ENCODE peak calls at places on chromosome 6, in four cellular contexts. One of them, this sample, is unnamed. For H3K4me1, the result is how much of the 10 kb centered on the place peaks cover.

GRCh38 chr6:154848580-154848979 is 115.4 kb downstream of the SCAF8 start:
- DNase-seq in right cardiac atrium: no peak
- DNase-seq in endodermal cell: no peak
- DNase-seq in aorta: no peak
- DNase-seq in this sample: no peak

GRCh38 chr6:63764318-63764916 is 128.8 kb downstream of the PHF3 start:
- DNase-seq in right cardiac atrium: no peak
- DNase-seq in endodermal cell: no peak
- DNase-seq in aorta: no peak
- DNase-seq in this sample: no peak

GRCh38 chr6:82364087-82365010 is 732 bp downstream of the TPBG start:
- DNase-seq in right cardiac atrium: peak
- DNase-seq in endodermal cell: peak
- DNase-seq in aorta: peak
- DNase-seq in this sample: peak

GRCh38 chr6:152673233-152673632 is 24.5 kb upstream of the MYCT1 start:
- DNase-seq in right cardiac atrium: no peak
- DNase-seq in endodermal cell: no peak
- DNase-seq in aorta: no peak
- DNase-seq in this sample: no peak

GRCh38 chr6:53691667-53692133 is 26.1 kb upstream of the KLHL31 start:
- DNase-seq in right cardiac atrium: no peak
- DNase-seq in endodermal cell: no peak
- DNase-seq in aorta: no peak
- DNase-seq in this sample: no peak

GRCh38 chr6:164690241-164690640 is 619.2 kb downstream of the C6orf118 start:
- DNase-seq in right cardiac atrium: no peak
- DNase-seq in endodermal cell: no peak
- DNase-seq in aorta: no peak
- DNase-seq in this sample: no peak

GRCh38 chr6:113742342-113742741 is 114.8 kb upstream of the MARCKS start:
- DNase-seq in right cardiac atrium: no peak
- DNase-seq in endodermal cell: no peak
- DNase-seq in aorta: no peak
- DNase-seq in this sample: no peak

GRCh38 chr6:24936641-24937317 is 1.0 kb upstream of the RIPOR2 start:
- DNase-seq in right cardiac atrium: no peak
- DNase-seq in endodermal cell: no peak
- DNase-seq in aorta: no peak
- DNase-seq in this sample: no peak

GRCh38 chr6:101926149-101926925 is 532.8 kb downstream of the GRIK2 start:
- DNase-seq in right cardiac atrium: no peak
- DNase-seq in endodermal cell: no peak
- DNase-seq in aorta: no peak
- DNase-seq in this sample: no peak

GRCh38 chr6:36117639-36118549 is 12.4 kb upstream of the MAPK13 start:
- DNase-seq in right cardiac atrium: no peak
- DNase-seq in endodermal cell: no peak
- DNase-seq in aorta: no peak
- DNase-seq in this sample: no peak
- H3K4me1 ChIP-seq in right cardiac atrium: under half
- H3K4me1 ChIP-seq in endodermal cell: under half
- H3K4me1 ChIP-seq in aorta: under half
- H3K4me1 ChIP-seq in this sample: under half

DNA sequence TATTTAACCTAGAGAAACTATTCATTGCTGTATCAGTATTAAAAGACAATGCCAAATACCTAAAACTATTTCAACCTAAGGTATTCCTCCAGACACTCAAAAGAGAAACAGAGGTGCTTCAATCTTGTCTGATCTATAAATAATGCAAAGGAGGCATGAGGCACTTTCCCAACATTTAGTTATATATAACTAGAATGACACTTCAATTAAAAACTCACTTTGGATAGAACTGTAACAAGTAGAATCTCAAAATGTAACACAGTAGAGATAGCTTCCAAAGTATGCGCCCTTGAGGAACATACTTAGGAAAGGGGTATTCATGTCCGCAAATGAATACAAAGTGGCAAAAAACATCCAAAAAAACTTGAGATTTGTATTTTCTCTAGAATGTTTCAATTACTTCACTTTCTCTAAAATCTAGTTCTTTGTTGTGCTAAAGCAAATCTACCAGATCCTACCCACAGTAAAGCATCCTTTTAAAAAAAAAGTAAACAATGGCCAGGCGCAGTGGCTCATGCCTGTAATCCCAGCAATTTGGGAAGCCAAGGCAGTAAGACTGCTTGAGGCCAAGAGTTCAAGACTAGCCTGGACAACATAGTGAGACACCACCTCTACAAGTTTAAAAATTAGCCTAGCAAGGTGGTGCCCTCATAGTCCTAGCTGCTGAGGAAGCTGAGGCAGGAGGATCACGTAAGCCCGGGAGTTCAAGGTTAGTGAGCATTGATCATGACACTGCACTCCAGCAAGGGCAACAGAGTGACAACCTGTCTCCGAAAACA is 10.3 kb downstream of the SYNCRIP start:
- DNase-seq in right cardiac atrium: no peak
- DNase-seq in endodermal cell: no peak
- DNase-seq in aorta: no peak
- DNase-seq in this sample: no peak
- H3K4me1 ChIP-seq in right cardiac atrium: under half
- H3K4me1 ChIP-seq in endodermal cell: under half
- H3K4me1 ChIP-seq in aorta: under half
- H3K4me1 ChIP-seq in this sample: under half

GRCh38 chr6:136318676-136319075 is 29.0 kb upstream of the BCLAF1 start:
- DNase-seq in right cardiac atrium: no peak
- DNase-seq in endodermal cell: no peak
- DNase-seq in aorta: no peak
- DNase-seq in this sample: no peak

GRCh38 chr6:136319732-136320131 is 30.1 kb upstream of the BCLAF1 start:
- DNase-seq in right cardiac atrium: no peak
- DNase-seq in endodermal cell: no peak
- DNase-seq in aorta: no peak
- DNase-seq in this sample: no peak

GRCh38 chr6:136317976-136318375 is 28.3 kb upstream of the BCLAF1 start:
- DNase-seq in right cardiac atrium: no peak
- DNase-seq in endodermal cell: no peak
- DNase-seq in aorta: no peak
- DNase-seq in this sample: no peak

GRCh38 chr6:136315594-136315993 is 25.9 kb upstream of the BCLAF1 start:
- DNase-seq in right cardiac atrium: no peak
- DNase-seq in endodermal cell: no peak
- DNase-seq in aorta: no peak
- DNase-seq in this sample: no peak

DNA sequence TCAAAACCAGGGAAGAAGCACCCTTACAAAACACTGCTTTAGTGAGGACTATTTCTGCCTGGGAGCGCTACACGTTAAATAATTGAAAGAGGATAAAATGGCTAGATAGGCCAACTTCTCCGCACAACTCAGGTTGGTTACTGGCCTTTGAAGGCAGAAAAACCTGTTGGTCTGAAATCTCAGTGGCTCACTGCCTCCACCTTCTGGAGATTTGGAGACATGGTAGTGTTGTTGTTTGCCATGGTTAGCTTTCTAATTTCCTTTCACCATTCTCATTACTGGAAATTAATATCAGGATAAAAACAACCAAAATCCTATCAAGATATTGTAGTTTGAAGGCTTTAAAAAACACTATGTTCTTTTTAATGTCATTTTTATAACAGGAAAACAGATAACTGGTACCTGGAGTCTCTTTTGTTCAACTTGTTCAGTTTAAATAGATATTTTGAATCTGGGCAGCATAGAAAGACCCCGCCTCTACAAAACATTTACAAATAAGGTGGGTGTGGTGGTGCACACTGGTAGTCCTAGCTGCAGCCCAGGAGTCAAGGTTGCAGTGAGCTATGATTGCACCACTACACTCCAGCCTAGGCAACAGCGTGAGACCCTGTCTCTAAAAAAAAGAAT is 27.5 kb upstream of the BCLAF1 start:
- DNase-seq in right cardiac atrium: no peak
- DNase-seq in endodermal cell: peak
- DNase-seq in aorta: no peak
- DNase-seq in this sample: peak
- H3K4me1 ChIP-seq in right cardiac atrium: under half
- H3K4me1 ChIP-seq in endodermal cell: under half
- H3K4me1 ChIP-seq in aorta: under half
- H3K4me1 ChIP-seq in this sample: under half

GRCh38 chr6:11432091-11432490 is 105.5 kb upstream of the TMEM170B start:
- DNase-seq in right cardiac atrium: no peak
- DNase-seq in endodermal cell: no peak
- DNase-seq in aorta: no peak
- DNase-seq in this sample: no peak

GRCh38 chr6:11434565-11435326 is 102.8 kb upstream of the TMEM170B start:
- DNase-seq in right cardiac atrium: no peak
- DNase-seq in endodermal cell: no peak
- DNase-seq in aorta: no peak
- DNase-seq in this sample: peak

GRCh38 chr6:11432713-11433450 is 104.7 kb upstream of the TMEM170B start:
- DNase-seq in right cardiac atrium: no peak
- DNase-seq in endodermal cell: no peak
- DNase-seq in aorta: no peak
- DNase-seq in this sample: no peak

GRCh38 chr6:11431455-11431937 is 106.1 kb upstream of the TMEM170B start:
- DNase-seq in right cardiac atrium: no peak
- DNase-seq in endodermal cell: no peak
- DNase-seq in aorta: no peak
- DNase-seq in this sample: no peak

GRCh38 chr6:11433860-11434259 is 103.7 kb upstream of the TMEM170B start:
- DNase-seq in right cardiac atrium: no peak
- DNase-seq in endodermal cell: no peak
- DNase-seq in aorta: no peak
- DNase-seq in this sample: no peak
- H3K4me1 ChIP-seq in right cardiac atrium: under half
- H3K4me1 ChIP-seq in endodermal cell: under half
- H3K4me1 ChIP-seq in aorta: under half
- H3K4me1 ChIP-seq in this sample: under half

GRCh38 chr6:134000443-134000842 is 47.4 kb downstream of the TBPL1 start:
- DNase-seq in right cardiac atrium: no peak
- DNase-seq in endodermal cell: no peak
- DNase-seq in aorta: no peak
- DNase-seq in this sample: no peak
- H3K4me1 ChIP-seq in right cardiac atrium: under half
- H3K4me1 ChIP-seq in endodermal cell: under half
- H3K4me1 ChIP-seq in aorta: under half
- H3K4me1 ChIP-seq in this sample: under half

DNA sequence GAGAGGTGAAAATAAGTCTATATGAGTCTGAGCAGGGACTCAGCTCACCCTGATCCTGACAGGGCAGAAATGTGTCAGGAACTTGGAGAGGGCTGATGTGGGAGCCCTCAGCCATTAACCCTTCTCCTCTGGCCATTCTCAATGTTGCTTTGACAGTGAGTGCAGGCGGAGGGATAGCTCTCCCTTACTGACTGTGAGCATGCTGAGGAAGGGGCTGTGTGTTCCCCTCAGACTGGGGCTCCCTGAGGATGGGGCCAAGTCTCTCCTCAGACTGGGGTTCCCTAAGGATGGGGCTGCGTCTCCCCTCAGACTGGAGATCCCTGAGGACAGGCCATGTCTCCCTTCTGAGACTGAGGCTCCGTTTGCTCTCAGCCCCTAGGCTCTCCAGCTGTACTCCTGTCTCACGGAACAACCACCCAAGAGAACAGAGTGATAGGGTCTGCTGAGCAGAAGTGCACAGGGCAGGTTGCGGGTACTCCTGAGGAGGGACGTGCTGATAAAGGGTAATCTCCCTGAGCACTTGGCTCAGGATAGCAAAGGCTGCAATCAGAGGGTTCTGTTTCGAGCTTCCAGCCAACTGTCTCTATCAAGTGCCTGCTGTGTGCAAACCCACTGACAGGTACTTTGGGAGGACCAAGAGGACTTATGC is 141.0 kb downstream of the MRPL14 start:
- DNase-seq in right cardiac atrium: no peak
- DNase-seq in endodermal cell: no peak
- DNase-seq in aorta: peak
- DNase-seq in this sample: no peak
- H3K4me1 ChIP-seq in right cardiac atrium: under half
- H3K4me1 ChIP-seq in endodermal cell: under half
- H3K4me1 ChIP-seq in aorta: under half
- H3K4me1 ChIP-seq in this sample: under half

DNA sequence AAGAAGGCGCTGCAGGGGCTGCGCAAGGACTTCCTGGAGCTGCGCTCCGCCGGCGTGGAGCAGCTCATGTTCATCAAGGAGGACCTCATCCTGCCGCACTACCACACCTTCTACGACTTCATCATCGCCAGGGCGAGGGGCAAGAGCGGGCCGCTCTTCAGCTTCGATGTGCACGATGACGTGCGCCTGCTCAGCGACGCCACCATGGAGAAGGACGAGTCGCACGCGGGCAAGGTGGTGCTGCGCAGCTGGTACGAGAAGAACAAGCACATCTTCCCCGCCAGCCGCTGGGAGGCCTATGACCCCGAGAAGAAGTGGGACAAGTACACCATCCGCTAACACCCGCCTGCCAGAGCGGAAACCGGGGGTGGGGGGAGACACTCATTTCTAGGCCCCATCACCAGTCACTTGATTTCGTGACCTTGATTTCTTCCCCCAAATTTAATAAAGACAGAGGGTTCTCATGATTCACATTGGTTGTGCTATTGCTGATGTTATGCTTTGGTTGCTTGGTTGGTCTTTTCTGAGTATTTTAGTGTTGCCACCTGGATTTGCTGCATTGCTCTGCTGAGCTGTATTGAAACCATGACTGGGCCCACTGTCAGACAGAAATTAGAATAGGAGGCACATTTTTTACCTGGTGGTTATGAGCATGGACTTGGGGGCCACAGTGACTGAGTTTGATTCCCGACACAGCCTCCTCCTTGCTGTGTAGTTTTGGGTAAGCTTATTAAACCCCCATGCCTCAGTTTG is 1.5 kb downstream of the FAM50B start:
- DNase-seq in right cardiac atrium: peak
- DNase-seq in endodermal cell: no peak
- DNase-seq in aorta: no peak
- DNase-seq in this sample: no peak
- H3K4me1 ChIP-seq in right cardiac atrium: under half
- H3K4me1 ChIP-seq in endodermal cell: under half
- H3K4me1 ChIP-seq in aorta: under half
- H3K4me1 ChIP-seq in this sample: under half

GRCh38 chr6:161546632-161547031 is 272.8 kb upstream of the AGPAT4 start:
- DNase-seq in right cardiac atrium: no peak
- DNase-seq in endodermal cell: no peak
- DNase-seq in aorta: no peak
- DNase-seq in this sample: no peak
- H3K4me1 ChIP-seq in right cardiac atrium: under half
- H3K4me1 ChIP-seq in endodermal cell: under half
- H3K4me1 ChIP-seq in aorta: under half
- H3K4me1 ChIP-seq in this sample: under half

DNA sequence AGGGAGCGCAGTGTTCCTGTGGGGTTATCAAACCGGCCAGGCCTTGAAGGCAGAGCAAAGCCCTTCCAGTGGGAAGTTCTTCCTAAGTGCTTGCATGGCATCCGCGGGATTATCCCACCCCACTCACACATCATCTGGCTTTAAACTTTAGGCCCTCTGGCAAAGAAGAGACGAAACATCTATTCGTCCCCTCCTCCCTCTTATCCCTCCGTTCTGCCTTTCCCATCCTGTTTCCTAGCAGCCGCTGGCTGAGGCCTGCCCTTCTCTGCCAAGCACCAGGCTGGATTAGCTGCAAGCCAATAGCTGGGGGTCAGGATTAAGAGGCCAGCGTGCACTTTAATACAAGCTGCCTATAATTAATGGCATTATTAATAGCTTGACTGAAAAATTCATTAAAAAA is 621.0 kb downstream of the PKHD1 start:
- DNase-seq in right cardiac atrium: no peak
- DNase-seq in endodermal cell: no peak
- DNase-seq in aorta: no peak
- DNase-seq in this sample: no peak
- H3K4me1 ChIP-seq in right cardiac atrium: under half
- H3K4me1 ChIP-seq in endodermal cell: under half
- H3K4me1 ChIP-seq in aorta: under half
- H3K4me1 ChIP-seq in this sample: under half